ENCODE peak calls at places on chromosome 5, in seven cellular contexts. M is activated effector memory CD4-positive, alpha-beta T cell treated with Interleukin-2 at 50 U/mL for 16 hours; U is HCEC 1CT; P is Daoy; T is KG1; X is NCI-H187; G is IMR-90. Z is an unnamed sample.
A peak's percentile ranks its signal among the peaks of the same experiment; 100 is the strongest.

GRCh38 chr5:139915274-139915673 is 119.7 kb downstream of the PSD2 start:
- DNase-seq in G (no peak), M (no peak), T (no peak), X (no peak), P (no peak), U (no peak), Z (no peak)

GRCh38 chr5:13976867-13977479 is 32.5 kb upstream of the DNAH5 start:
- DNase-seq in P (peak; percentile 57), U (peak; percentile 49), M (no peak), G (peak; percentile 70), T (no peak), X (no peak), Z (peak; percentile 38)

GRCh38 chr5:11355491-11355890 is 548.8 kb downstream of the CTNND2 start:
- DNase-seq in G (no peak), X (no peak), P (no peak), M (no peak), U (no peak), T (no peak), Z (no peak)

GRCh38 chr5:136984772-136985455 is 514.2 kb downstream of the SPOCK1 start:
- DNase-seq in P (no peak), G (no peak), X (no peak), T (no peak), U (no peak), M (no peak), Z (no peak)

GRCh38 chr5:73280821-73281746 is 108.1 kb downstream of the TMEM174 start:
- DNase-seq in P (peak; percentile 90), X (peak; percentile 43), G (peak; percentile 65), T (no peak), M (no peak), U (peak; percentile 53), Z (no peak)

GRCh38 chr5:159412284-159413046 is 82.2 kb upstream of the IL12B start:
- DNase-seq in X (no peak), P (peak; percentile 84), G (no peak), U (no peak), T (peak; percentile 5), M (peak; percentile 67), Z (no peak)

GRCh38 chr5:66849803-66850202 is 253.6 kb downstream of the MAST4 start:
- DNase-seq in P (peak; percentile 19), U (peak; percentile 50), M (no peak), G (peak; percentile 55), X (no peak), T (no peak), Z (no peak)

GRCh38 chr5:149268928-149269557 is 2.6 kb upstream of the AFAP1L1 start:
- DNase-seq in P (peak; percentile 70), U (peak; percentile 62), M (no peak), X (peak; percentile 19), G (peak; percentile 61), T (no peak), Z (peak; percentile 56)

GRCh38 chr5:19986036-19986619 is 1.9 kb downstream of the CDH18 start:
- DNase-seq in G (no peak), T (no peak), X (no peak), U (peak; percentile 89), M (no peak), P (no peak), Z (no peak)

GRCh38 chr5:119330367-119331183 is 25.2 kb upstream of the TNFAIP8 start:
- DNase-seq in X (no peak), U (no peak), P (no peak), M (peak; percentile 52), T (no peak), G (no peak), Z (no peak)

GRCh38 chr5:42547146-42547545 is 123.9 kb downstream of the GHR start:
- DNase-seq in X (no peak), M (no peak), G (peak; percentile 27), U (peak; percentile 9), T (no peak), P (no peak), Z (no peak)

GRCh38 chr5:123937230-123937629 is 425.3 kb downstream of the CSNK1G3 start:
- DNase-seq in G (peak; percentile 67), P (peak; percentile 75), T (no peak), U (peak; percentile 53), M (no peak), X (no peak), Z (no peak)

GRCh38 chr5:77418601-77419591 is 73.2 kb downstream of the WDR41 start:
- DNase-seq in M (no peak), T (no peak), P (peak; percentile 32), U (no peak), G (peak; percentile 45), X (no peak), Z (no peak)

GRCh38 chr5:129506092-129506491 is 46.0 kb downstream of the ADAMTS19 start:
- DNase-seq in M (no peak), P (no peak), X (no peak), U (peak; percentile 81), G (peak; percentile 23), T (no peak), Z (no peak)

GRCh38 chr5:156261275-156261939 is 65.6 kb upstream of the SGCD start:
- DNase-seq in G (no peak), X (no peak), M (no peak), T (no peak), P (no peak), U (no peak), Z (no peak)

GRCh38 chr5:95110112-95110511 is 174.8 kb downstream of the MCTP1 start:
- DNase-seq in M (no peak), X (no peak), T (no peak), P (no peak), G (no peak), U (no peak), Z (no peak)

GRCh38 chr5:155050384-155051019 is 36.9 kb downstream of the KIF4B start:
- DNase-seq in U (no peak), X (no peak), M (no peak), T (no peak), G (no peak), P (no peak), Z (no peak)

GRCh38 chr5:74290634-74291033 is 349.9 kb downstream of the ENC1 start:
- DNase-seq in U (no peak), G (no peak), M (no peak), X (no peak), T (no peak), P (peak; percentile 20), Z (no peak)

GRCh38 chr5:133145436-133146143 is 93.8 kb downstream of the HSPA4 start:
- DNase-seq in X (no peak), T (no peak), G (no peak), P (no peak), M (no peak), U (no peak), Z (no peak)

GRCh38 chr5:172688735-172689572 is 47.9 kb downstream of the NEURL1B start:
- DNase-seq in G (peak; percentile 11), M (peak; percentile 23), X (no peak), U (no peak), T (peak; percentile 92), P (no peak), Z (no peak)

GRCh38 chr5:21685016-21685415 is 1168.1 kb downstream of the CDH12 start:
- DNase-seq in T (no peak), M (no peak), U (no peak), X (no peak), P (no peak), G (no peak), Z (no peak)

GRCh38 chr5:38265546-38266179 is 7.3 kb downstream of the EGFLAM start:
- DNase-seq in X (peak; percentile 47), G (peak; percentile 40), P (peak; percentile 50), M (no peak), T (peak; percentile 75), U (peak; percentile 25), Z (peak; percentile 44)